ENCODE peak calls at places on chromosomes 6 and 20, in eight cellular contexts. One of them, this sample, is unnamed.

GRCh38 chr6:15516378-15516777 is 146.4 kb downstream of the DTNBP1 start:
- DNase-seq in omental fat pad: no peak
- DNase-seq in choroid plexus epithelial cell: no peak
- DNase-seq in D721Med: no peak
- DNase-seq in dorsolateral prefrontal cortex: peak; percentile 18
- DNase-seq in AG10803: no peak
- DNase-seq in upper lobe of right lung: no peak
- DNase-seq in lower lobe of right lung: no peak
- DNase-seq in this sample: no peak

GRCh38 chr6:53986721-53987526 is 124.3 kb upstream of the MLIP start:
- DNase-seq in omental fat pad: no peak
- DNase-seq in choroid plexus epithelial cell: peak; percentile 58
- DNase-seq in D721Med: no peak
- DNase-seq in dorsolateral prefrontal cortex: no peak
- DNase-seq in AG10803: peak; percentile 49
- DNase-seq in upper lobe of right lung: no peak
- DNase-seq in lower lobe of right lung: no peak
- DNase-seq in this sample: no peak

GRCh38 chr6:6806793-6807518 is 218.4 kb downstream of the LY86 start:
- DNase-seq in omental fat pad: no peak
- DNase-seq in choroid plexus epithelial cell: no peak
- DNase-seq in D721Med: no peak
- DNase-seq in dorsolateral prefrontal cortex: peak; percentile 45
- DNase-seq in AG10803: no peak
- DNase-seq in upper lobe of right lung: peak; percentile 80
- DNase-seq in lower lobe of right lung: peak; percentile 84
- DNase-seq in this sample: no peak

GRCh38 chr6:130602151-130602770 is 224.9 kb upstream of the SMLR1 start:
- DNase-seq in omental fat pad: no peak
- DNase-seq in choroid plexus epithelial cell: peak; percentile 92
- DNase-seq in D721Med: no peak
- DNase-seq in dorsolateral prefrontal cortex: no peak
- DNase-seq in AG10803: peak; percentile 93
- DNase-seq in upper lobe of right lung: no peak
- DNase-seq in lower lobe of right lung: no peak
- DNase-seq in this sample: no peak

GRCh38 chr6:135905604-135906300 is 54.3 kb downstream of the PDE7B start:
- DNase-seq in omental fat pad: no peak
- DNase-seq in choroid plexus epithelial cell: no peak
- DNase-seq in D721Med: no peak
- DNase-seq in dorsolateral prefrontal cortex: peak; percentile 39
- DNase-seq in AG10803: no peak
- DNase-seq in upper lobe of right lung: no peak
- DNase-seq in lower lobe of right lung: no peak
- DNase-seq in this sample: no peak

GRCh38 chr6:72646604-72647485 is 25.0 kb downstream of the KCNQ5 start:
- DNase-seq in omental fat pad: no peak
- DNase-seq in choroid plexus epithelial cell: no peak
- DNase-seq in D721Med: no peak
- DNase-seq in dorsolateral prefrontal cortex: no peak
- DNase-seq in AG10803: no peak
- DNase-seq in upper lobe of right lung: no peak
- DNase-seq in lower lobe of right lung: no peak
- DNase-seq in this sample: no peak

GRCh38 chr6:3307436-3307835 is 48.7 kb downstream of the PSMG4 start:
- DNase-seq in omental fat pad: no peak
- DNase-seq in choroid plexus epithelial cell: no peak
- DNase-seq in D721Med: no peak
- DNase-seq in dorsolateral prefrontal cortex: peak; percentile 13
- DNase-seq in AG10803: no peak
- DNase-seq in upper lobe of right lung: peak; percentile 43
- DNase-seq in lower lobe of right lung: no peak
- DNase-seq in this sample: no peak

GRCh38 chr20:23178806-23179205 is 92.7 kb upstream of the CD93 start:
- DNase-seq in omental fat pad: no peak
- DNase-seq in choroid plexus epithelial cell: peak; percentile 47
- DNase-seq in D721Med: no peak
- DNase-seq in dorsolateral prefrontal cortex: no peak
- DNase-seq in AG10803: no peak
- DNase-seq in upper lobe of right lung: no peak
- DNase-seq in lower lobe of right lung: no peak
- DNase-seq in this sample: no peak

GRCh38 chr20:825710-826421 is 7.6 kb upstream of the FAM110A start:
- DNase-seq in omental fat pad: no peak
- DNase-seq in choroid plexus epithelial cell: peak; percentile 54
- DNase-seq in D721Med: no peak
- DNase-seq in dorsolateral prefrontal cortex: no peak
- DNase-seq in AG10803: peak; percentile 40
- DNase-seq in upper lobe of right lung: peak; percentile 29
- DNase-seq in lower lobe of right lung: no peak
- DNase-seq in this sample: no peak

GRCh38 chr6:155274533-155274932 is 10.7 kb downstream of the CLDN20 start:
- DNase-seq in omental fat pad: no peak
- DNase-seq in choroid plexus epithelial cell: peak; percentile 37
- DNase-seq in D721Med: no peak
- DNase-seq in dorsolateral prefrontal cortex: no peak
- DNase-seq in AG10803: peak; percentile 58
- DNase-seq in upper lobe of right lung: no peak
- DNase-seq in lower lobe of right lung: no peak
- DNase-seq in this sample: no peak

GRCh38 chr6:124738496-124738895 is 223.7 kb upstream of the RNF217 start:
- DNase-seq in omental fat pad: no peak
- DNase-seq in choroid plexus epithelial cell: no peak
- DNase-seq in D721Med: no peak
- DNase-seq in dorsolateral prefrontal cortex: no peak
- DNase-seq in AG10803: no peak
- DNase-seq in upper lobe of right lung: no peak
- DNase-seq in lower lobe of right lung: no peak
- DNase-seq in this sample: no peak

GRCh38 chr20:57287007-57287810 is 20.8 kb upstream of the BMP7 start:
- DNase-seq in omental fat pad: no peak
- DNase-seq in choroid plexus epithelial cell: no peak
- DNase-seq in D721Med: no peak
- DNase-seq in dorsolateral prefrontal cortex: no peak
- DNase-seq in AG10803: no peak
- DNase-seq in upper lobe of right lung: no peak
- DNase-seq in lower lobe of right lung: no peak
- DNase-seq in this sample: no peak

GRCh38 chr6:14873781-14874446 is 372.0 kb upstream of the JARID2 start:
- DNase-seq in omental fat pad: no peak
- DNase-seq in choroid plexus epithelial cell: no peak
- DNase-seq in D721Med: no peak
- DNase-seq in dorsolateral prefrontal cortex: no peak
- DNase-seq in AG10803: no peak
- DNase-seq in upper lobe of right lung: no peak
- DNase-seq in lower lobe of right lung: no peak
- DNase-seq in this sample: no peak

GRCh38 chr20:4046926-4047325 is 31.6 kb upstream of the RNF24 start:
- DNase-seq in omental fat pad: no peak
- DNase-seq in choroid plexus epithelial cell: no peak
- DNase-seq in D721Med: no peak
- DNase-seq in dorsolateral prefrontal cortex: no peak
- DNase-seq in AG10803: no peak
- DNase-seq in upper lobe of right lung: no peak
- DNase-seq in lower lobe of right lung: no peak
- DNase-seq in this sample: no peak

GRCh38 chr20:57400821-57401564 is 9.8 kb downstream of the RBM38 start:
- DNase-seq in omental fat pad: no peak
- DNase-seq in choroid plexus epithelial cell: no peak
- DNase-seq in D721Med: no peak
- DNase-seq in dorsolateral prefrontal cortex: no peak
- DNase-seq in AG10803: no peak
- DNase-seq in upper lobe of right lung: no peak
- DNase-seq in lower lobe of right lung: peak; percentile 37
- DNase-seq in this sample: peak; percentile 50

GRCh38 chr6:47161176-47161687 is 119.1 kb upstream of the ADGRF1 start:
- DNase-seq in omental fat pad: no peak
- DNase-seq in choroid plexus epithelial cell: peak; percentile 31
- DNase-seq in D721Med: no peak
- DNase-seq in dorsolateral prefrontal cortex: no peak
- DNase-seq in AG10803: peak; percentile 72
- DNase-seq in upper lobe of right lung: no peak
- DNase-seq in lower lobe of right lung: no peak
- DNase-seq in this sample: no peak

GRCh38 chr6:168756009-168756634 is 315.1 kb downstream of the SMOC2 start:
- DNase-seq in omental fat pad: no peak
- DNase-seq in choroid plexus epithelial cell: peak; percentile 39
- DNase-seq in D721Med: no peak
- DNase-seq in dorsolateral prefrontal cortex: no peak
- DNase-seq in AG10803: no peak
- DNase-seq in upper lobe of right lung: no peak
- DNase-seq in lower lobe of right lung: no peak
- DNase-seq in this sample: no peak

GRCh38 chr6:10215711-10216110 is 199.2 kb downstream of the TFAP2A start:
- DNase-seq in omental fat pad: no peak
- DNase-seq in choroid plexus epithelial cell: no peak
- DNase-seq in D721Med: no peak
- DNase-seq in dorsolateral prefrontal cortex: no peak
- DNase-seq in AG10803: no peak
- DNase-seq in upper lobe of right lung: no peak
- DNase-seq in lower lobe of right lung: no peak
- DNase-seq in this sample: no peak

GRCh38 chr6:108953681-108954080 is 105.5 kb downstream of the ARMC2 start:
- DNase-seq in omental fat pad: no peak
- DNase-seq in choroid plexus epithelial cell: peak; percentile 47
- DNase-seq in D721Med: no peak
- DNase-seq in dorsolateral prefrontal cortex: no peak
- DNase-seq in AG10803: peak; percentile 65
- DNase-seq in upper lobe of right lung: no peak
- DNase-seq in lower lobe of right lung: no peak
- DNase-seq in this sample: no peak

GRCh38 chr6:108156180-108156937 is 9.5 kb upstream of the NR2E1 start:
- DNase-seq in omental fat pad: no peak
- DNase-seq in choroid plexus epithelial cell: no peak
- DNase-seq in D721Med: no peak
- DNase-seq in dorsolateral prefrontal cortex: no peak
- DNase-seq in AG10803: no peak
- DNase-seq in upper lobe of right lung: no peak
- DNase-seq in lower lobe of right lung: no peak
- DNase-seq in this sample: no peak

GRCh38 chr6:32114853-32115252 is 5.7 kb upstream of the TNXB start:
- DNase-seq in omental fat pad: no peak
- DNase-seq in choroid plexus epithelial cell: peak; percentile 56
- DNase-seq in D721Med: no peak
- DNase-seq in dorsolateral prefrontal cortex: no peak
- DNase-seq in AG10803: peak; percentile 87
- DNase-seq in upper lobe of right lung: no peak
- DNase-seq in lower lobe of right lung: no peak
- DNase-seq in this sample: no peak

GRCh38 chr6:89777455-89777854 is 42.1 kb downstream of the MDN1 start:
- DNase-seq in omental fat pad: no peak
- DNase-seq in choroid plexus epithelial cell: no peak
- DNase-seq in D721Med: no peak
- DNase-seq in dorsolateral prefrontal cortex: no peak
- DNase-seq in AG10803: no peak
- DNase-seq in upper lobe of right lung: no peak
- DNase-seq in lower lobe of right lung: no peak
- DNase-seq in this sample: no peak

GRCh38 chr6:89782222-89782621 is 37.4 kb downstream of the MDN1 start:
- DNase-seq in omental fat pad: no peak
- DNase-seq in choroid plexus epithelial cell: no peak
- DNase-seq in D721Med: no peak
- DNase-seq in dorsolateral prefrontal cortex: no peak
- DNase-seq in AG10803: no peak
- DNase-seq in upper lobe of right lung: no peak
- DNase-seq in lower lobe of right lung: no peak
- DNase-seq in this sample: no peak

GRCh38 chr6:89781070-89782034 is 38.2 kb downstream of the MDN1 start:
- DNase-seq in omental fat pad: no peak
- DNase-seq in choroid plexus epithelial cell: no peak
- DNase-seq in D721Med: no peak
- DNase-seq in dorsolateral prefrontal cortex: no peak
- DNase-seq in AG10803: no peak
- DNase-seq in upper lobe of right lung: no peak
- DNase-seq in lower lobe of right lung: no peak
- DNase-seq in this sample: no peak

DNA sequence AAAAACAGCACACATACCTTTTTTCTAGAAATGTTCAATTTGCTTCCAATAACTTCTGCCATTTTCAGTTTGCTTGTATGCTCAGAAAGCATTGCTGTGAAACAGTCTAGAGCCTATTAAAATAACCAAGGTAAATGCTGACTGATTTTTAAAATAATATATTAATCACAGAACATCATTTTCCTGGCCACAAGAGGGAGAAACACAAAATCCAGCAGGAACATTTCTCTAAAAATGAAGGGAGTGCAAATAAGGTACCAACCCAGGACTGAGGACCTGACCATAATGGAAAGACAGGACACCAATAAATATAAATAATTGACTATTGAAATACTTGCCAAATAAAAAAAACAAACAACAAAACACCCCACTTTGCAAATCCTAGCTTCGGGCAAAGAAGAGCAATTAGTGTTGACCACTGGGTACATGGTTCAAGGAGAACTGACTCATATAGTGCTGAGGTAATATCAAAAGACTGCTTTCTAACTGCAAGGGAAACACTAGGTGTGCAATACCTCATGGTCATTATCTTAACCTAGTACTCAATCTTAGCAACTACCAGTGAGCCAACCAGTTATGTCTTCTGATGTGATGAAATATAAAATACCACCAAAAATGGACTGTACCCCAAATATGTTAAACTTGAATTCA is 42.9 kb downstream of the MDN1 start:
- DNase-seq in omental fat pad: no peak
- DNase-seq in choroid plexus epithelial cell: peak; percentile 12
- DNase-seq in D721Med: no peak
- DNase-seq in dorsolateral prefrontal cortex: no peak
- DNase-seq in AG10803: no peak
- DNase-seq in upper lobe of right lung: no peak
- DNase-seq in lower lobe of right lung: no peak
- DNase-seq in this sample: no peak
- TF ChIP-seq CTCF in omental fat pad: no peak
- TF ChIP-seq CTCF in choroid plexus epithelial cell: peak; percentile 38
- TF ChIP-seq CTCF in D721Med: no peak
- TF ChIP-seq CTCF in dorsolateral prefrontal cortex: no peak
- TF ChIP-seq CTCF in AG10803: no peak
- TF ChIP-seq CTCF in upper lobe of right lung: no peak
- TF ChIP-seq CTCF in lower lobe of right lung: no peak
- TF ChIP-seq CTCF in this sample: no peak

GRCh38 chr6:39092124-39092523 is 22.9 kb downstream of the SAYSD1 start:
- DNase-seq in omental fat pad: no peak
- DNase-seq in choroid plexus epithelial cell: no peak
- DNase-seq in D721Med: no peak
- DNase-seq in dorsolateral prefrontal cortex: no peak
- DNase-seq in AG10803: no peak
- DNase-seq in upper lobe of right lung: no peak
- DNase-seq in lower lobe of right lung: no peak
- DNase-seq in this sample: no peak
- TF ChIP-seq CTCF in omental fat pad: no peak
- TF ChIP-seq CTCF in choroid plexus epithelial cell: no peak
- TF ChIP-seq CTCF in D721Med: peak; percentile 3
- TF ChIP-seq CTCF in dorsolateral prefrontal cortex: no peak
- TF ChIP-seq CTCF in AG10803: no peak
- TF ChIP-seq CTCF in upper lobe of right lung: no peak
- TF ChIP-seq CTCF in lower lobe of right lung: no peak
- TF ChIP-seq CTCF in this sample: no peak

GRCh38 chr6:30411515-30412207 is 66.7 kb downstream of the RPP21 start:
- DNase-seq in omental fat pad: no peak
- DNase-seq in choroid plexus epithelial cell: peak; percentile 70
- DNase-seq in D721Med: no peak
- DNase-seq in dorsolateral prefrontal cortex: no peak
- DNase-seq in AG10803: peak; percentile 43
- DNase-seq in upper lobe of right lung: peak; percentile 76
- DNase-seq in lower lobe of right lung: peak; percentile 61
- DNase-seq in this sample: peak; percentile 49
- TF ChIP-seq CTCF in omental fat pad: no peak
- TF ChIP-seq CTCF in choroid plexus epithelial cell: peak; percentile 84
- TF ChIP-seq CTCF in D721Med: peak; percentile 67
- TF ChIP-seq CTCF in dorsolateral prefrontal cortex: peak; percentile 68
- TF ChIP-seq CTCF in AG10803: peak; percentile 76
- TF ChIP-seq CTCF in upper lobe of right lung: peak; percentile 88
- TF ChIP-seq CTCF in lower lobe of right lung: peak; percentile 87
- TF ChIP-seq CTCF in this sample: peak; percentile 84

GRCh38 chr20:25285091-25285647 is 37.3 kb downstream of the PYGB start:
- DNase-seq in omental fat pad: peak; percentile 10
- DNase-seq in choroid plexus epithelial cell: peak; percentile 34
- DNase-seq in D721Med: no peak
- DNase-seq in dorsolateral prefrontal cortex: peak; percentile 53
- DNase-seq in AG10803: no peak
- DNase-seq in upper lobe of right lung: peak; percentile 36
- DNase-seq in lower lobe of right lung: peak; percentile 38
- DNase-seq in this sample: no peak
- TF ChIP-seq CTCF in omental fat pad: no peak
- TF ChIP-seq CTCF in choroid plexus epithelial cell: peak; percentile 34
- TF ChIP-seq CTCF in D721Med: no peak
- TF ChIP-seq CTCF in dorsolateral prefrontal cortex: peak; percentile 21
- TF ChIP-seq CTCF in AG10803: no peak
- TF ChIP-seq CTCF in upper lobe of right lung: no peak
- TF ChIP-seq CTCF in lower lobe of right lung: no peak
- TF ChIP-seq CTCF in this sample: no peak